ENCODE peak calls at places on chromosome 6, in eight cellular contexts. A, U, Y, B, D, W, R and G are unnamed samples. For H3K4me1, the result is how much of the 10 kb centered on the place peaks cover.

GRCh38 chr6:117498159-117498558 is 15.7 kb downstream of the DCBLD1 start:
- DNase-seq in A (no peak), U (no peak), Y (no peak), B (peak), D (no peak), W (peak), R (no peak), G (no peak)

GRCh38 chr6:160137989-160138835 is 16.6 kb downstream of the SLC22A1 start:
- DNase-seq in A (peak), U (peak), Y (peak), B (peak), D (no peak), W (no peak), R (peak), G (peak)

GRCh38 chr6:68876792-68877493 is 241.9 kb downstream of the ADGRB3 start:
- DNase-seq in A (peak), U (peak), Y (no peak), B (peak), D (no peak), W (no peak), R (no peak), G (no peak)

GRCh38 chr6:28567506-28567905 is 41.8 kb downstream of the GPX5 start:
- DNase-seq in A (no peak), U (no peak), Y (no peak), B (no peak), D (no peak), W (no peak), R (no peak), G (no peak)

GRCh38 chr6:163132050-163132750 is 282.3 kb upstream of the QKI start:
- DNase-seq in A (peak), U (no peak), Y (no peak), B (peak), D (no peak), W (no peak), R (no peak), G (no peak)

GRCh38 chr6:48959401-48960060 is 503.5 kb downstream of the MMUT start:
- DNase-seq in A (no peak), U (no peak), Y (no peak), B (no peak), D (no peak), W (no peak), R (no peak), G (no peak)

GRCh38 chr6:91834813-91835212 is 1247.9 kb upstream of the MAP3K7 start:
- DNase-seq in A (no peak), U (no peak), Y (no peak), B (no peak), D (no peak), W (no peak), R (no peak), G (no peak)

GRCh38 chr6:121503633-121504032 is 68.2 kb downstream of the GJA1 start:
- DNase-seq in A (no peak), U (no peak), Y (no peak), B (peak), D (no peak), W (no peak), R (no peak), G (no peak)

GRCh38 chr6:68978411-68978810 is 343.3 kb downstream of the ADGRB3 start:
- DNase-seq in A (no peak), U (no peak), Y (no peak), B (no peak), D (no peak), W (no peak), R (no peak), G (no peak)

GRCh38 chr6:129853996-129854711 is 7.0 kb downstream of the TMEM244 start:
- DNase-seq in A (no peak), U (no peak), Y (no peak), B (peak), D (no peak), W (no peak), R (no peak), G (no peak)

GRCh38 chr6:134358320-134358719 is 40.4 kb upstream of the SGK1 start:
- DNase-seq in A (no peak), U (peak), Y (no peak), B (peak), D (no peak), W (no peak), R (no peak), G (no peak)

GRCh38 chr6:105209950-105210706 is 30.3 kb upstream of the POPDC3 start:
- DNase-seq in A (peak), U (no peak), Y (no peak), B (peak), D (no peak), W (no peak), R (no peak), G (no peak)

GRCh38 chr6:17867880-17868279 is 119.6 kb downstream of the KIF13A start:
- DNase-seq in A (no peak), U (no peak), Y (no peak), B (peak), D (no peak), W (peak), R (no peak), G (no peak)

GRCh38 chr6:110307368-110307767 is 50.8 kb downstream of the METTL24 start:
- DNase-seq in A (no peak), U (no peak), Y (no peak), B (no peak), D (no peak), W (no peak), R (no peak), G (no peak)

GRCh38 chr6:6556162-6556737 is 32.3 kb upstream of the LY86 start:
- DNase-seq in A (no peak), U (no peak), Y (no peak), B (peak), D (no peak), W (no peak), R (no peak), G (no peak)

GRCh38 chr6:169738204-169738971 is 13.0 kb downstream of the DYNLT2 start:
- DNase-seq in A (peak), U (no peak), Y (no peak), B (peak), D (peak), W (no peak), R (no peak), G (no peak)

GRCh38 chr6:41581381-41581991 is 35.3 kb downstream of the FOXP4 start:
- DNase-seq in A (no peak), U (peak), Y (no peak), B (peak), D (peak), W (peak), R (no peak), G (peak)

GRCh38 chr6:165082631-165083030 is 226.8 kb downstream of the C6orf118 start:
- DNase-seq in A (no peak), U (no peak), Y (no peak), B (no peak), D (no peak), W (no peak), R (no peak), G (no peak)

GRCh38 chr6:129672883-129673631 is 36.9 kb downstream of the ARHGAP18 start:
- DNase-seq in A (no peak), U (no peak), Y (no peak), B (peak), D (no peak), W (peak), R (no peak), G (no peak)

GRCh38 chr6:138638626-138639025 is 134.9 kb upstream of the CCDC28A start:
- DNase-seq in A (no peak), U (no peak), Y (no peak), B (no peak), D (no peak), W (no peak), R (no peak), G (no peak)

GRCh38 chr6:12367412-12367811 is 77.3 kb downstream of the EDN1 start:
- DNase-seq in A (no peak), U (no peak), Y (no peak), B (no peak), D (no peak), W (no peak), R (no peak), G (no peak)

GRCh38 chr6:167047554-167047953 is 48.4 kb downstream of the CEP43 start:
- DNase-seq in A (no peak), U (no peak), Y (no peak), B (no peak), D (peak), W (no peak), R (peak), G (peak)

GRCh38 chr6:118787746-118788419 is 106.1 kb upstream of the ASF1A start:
- DNase-seq in A (no peak), U (no peak), Y (no peak), B (peak), D (no peak), W (no peak), R (no peak), G (no peak)

GRCh38 chr6:127513425-127513824 is 5.7 kb downstream of the MTCL3 start:
- DNase-seq in A (no peak), U (no peak), Y (no peak), B (no peak), D (no peak), W (no peak), R (no peak), G (no peak)

GRCh38 chr6:42708096-42708495 is 14.3 kb downstream of the PRPH2 start:
- DNase-seq in A (no peak), U (no peak), Y (no peak), B (no peak), D (no peak), W (no peak), R (no peak), G (no peak)

GRCh38 chr6:42704937-42705374 is 17.4 kb downstream of the PRPH2 start:
- DNase-seq in A (no peak), U (no peak), Y (no peak), B (no peak), D (no peak), W (no peak), R (no peak), G (no peak)

GRCh38 chr6:42707595-42707994 is 14.8 kb downstream of the PRPH2 start:
- DNase-seq in A (no peak), U (no peak), Y (no peak), B (no peak), D (no peak), W (no peak), R (no peak), G (peak)

GRCh38 chr6:42702200-42702599 is 20.2 kb downstream of the PRPH2 start:
- DNase-seq in A (no peak), U (no peak), Y (peak), B (peak), D (no peak), W (no peak), R (no peak), G (no peak)

DNA sequence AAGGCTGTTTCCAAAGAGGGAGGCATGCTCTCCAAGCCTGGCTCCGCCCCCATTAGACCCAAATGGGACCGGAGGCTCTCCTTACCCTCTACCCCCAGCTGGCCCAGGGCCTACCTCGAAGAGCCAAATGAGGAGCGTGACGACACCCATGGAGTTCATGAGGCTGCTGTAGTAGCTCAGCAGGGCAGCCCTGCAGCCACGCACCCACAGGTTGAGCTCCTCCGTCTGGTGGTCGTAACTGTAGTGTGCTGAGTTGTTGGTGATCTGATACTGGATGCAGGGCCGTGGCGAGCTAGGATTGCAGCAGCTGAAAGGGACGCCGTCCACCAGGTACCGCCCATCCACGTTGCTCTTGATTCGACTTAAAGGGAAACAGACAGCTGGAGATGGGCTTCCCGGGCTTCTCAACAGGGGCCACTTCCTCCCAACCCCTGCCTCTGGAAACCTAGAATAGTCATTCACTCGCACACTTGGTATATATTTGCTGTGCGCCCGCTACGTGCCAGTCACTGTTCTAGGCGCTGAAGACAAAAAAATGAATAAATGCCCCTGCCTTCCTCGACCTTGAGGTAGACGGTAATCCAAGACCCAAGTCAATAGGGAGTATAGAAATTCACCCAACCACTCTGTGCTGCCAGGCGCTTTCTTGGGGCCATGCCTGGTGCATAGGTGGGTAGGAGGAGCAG is 18.0 kb downstream of the PRPH2 start:
- DNase-seq in A (peak), U (no peak), Y (no peak), B (peak), D (peak), W (no peak), R (no peak), G (no peak)
- H3K4me1 ChIP-seq in A (under half), U (under half), Y (under half), B (under half), D (under half), W (under half), R (under half), G (under half)

DNA sequence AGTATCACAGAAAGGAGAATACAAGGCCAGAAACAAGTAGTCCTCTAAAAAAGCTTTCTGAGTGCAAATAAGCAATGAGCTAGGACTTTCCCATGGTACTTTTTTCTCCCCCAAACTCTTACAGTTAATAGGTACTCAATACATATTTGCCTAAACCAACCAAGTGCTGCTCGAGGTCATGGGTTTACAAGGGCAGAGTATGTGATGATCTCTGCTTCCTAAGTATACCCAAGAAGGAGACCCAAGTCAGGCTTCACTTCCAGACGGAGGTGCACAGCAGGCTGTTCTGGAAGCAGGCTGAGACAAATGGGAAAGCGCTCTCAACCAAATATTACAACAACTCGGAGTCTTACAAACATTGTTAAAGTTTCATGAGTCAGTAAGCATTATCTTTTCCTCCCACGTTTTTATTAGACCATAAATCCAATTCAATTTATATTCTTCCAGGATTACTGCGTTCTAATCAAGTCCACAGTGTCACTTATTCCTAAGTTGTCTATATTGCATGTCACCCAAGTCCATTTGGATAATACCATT is 8.1 kb downstream of the FYN start:
- DNase-seq in A (no peak), U (no peak), Y (no peak), B (no peak), D (no peak), W (no peak), R (no peak), G (no peak)
- H3K4me1 ChIP-seq in A (under half), U (under half), Y (under half), B (under half), D (under half), W (under half), R (half or more), G (under half)

DNA sequence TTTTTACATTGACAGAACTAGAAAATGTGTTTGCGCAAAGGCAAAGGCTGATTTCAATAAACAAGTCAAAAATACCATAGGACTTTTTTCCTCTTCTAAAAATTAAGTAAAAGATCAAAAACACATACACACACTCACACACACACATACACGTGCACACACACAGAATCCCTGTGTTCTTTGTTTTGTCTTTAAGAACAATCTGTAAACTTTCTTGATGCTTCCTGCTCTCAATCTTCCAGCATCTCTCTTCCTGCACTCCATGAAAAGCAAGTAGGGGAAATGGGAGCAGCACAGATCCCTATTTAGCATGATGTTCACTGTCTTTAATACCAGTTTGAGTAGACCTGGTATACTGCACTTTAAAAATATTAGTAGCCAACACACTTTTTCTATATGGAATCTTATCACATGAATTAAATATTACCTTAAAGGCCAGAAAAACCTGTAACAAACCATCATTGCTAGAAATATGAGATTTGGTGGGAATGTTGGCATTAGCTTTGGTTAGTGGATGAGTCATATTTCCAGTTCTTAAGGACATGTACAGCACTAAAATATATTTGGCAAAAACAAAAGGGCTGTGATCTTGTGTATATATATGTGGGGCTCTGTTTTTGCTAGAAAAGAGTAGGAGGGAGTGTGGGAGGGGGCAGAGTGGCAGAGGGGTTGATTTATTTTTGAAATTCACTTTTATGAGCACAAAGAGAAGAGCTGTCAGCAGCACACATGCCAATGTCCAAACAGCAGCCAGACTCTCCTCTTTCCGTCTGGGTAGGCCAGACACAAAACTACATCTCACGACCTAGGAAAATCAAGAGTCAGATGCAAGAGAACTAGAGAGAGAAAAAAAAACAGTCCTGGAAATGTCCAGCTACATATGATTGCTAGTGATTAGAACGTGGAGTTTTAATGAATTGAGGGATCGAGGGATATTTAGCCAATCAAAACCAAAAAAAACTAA is 4.6 kb downstream of the PTPRK start:
- DNase-seq in A (no peak), U (no peak), Y (no peak), B (peak), D (no peak), W (no peak), R (no peak), G (no peak)
- H3K4me1 ChIP-seq in A (under half), U (under half), Y (under half), B (under half), D (under half), W (under half), R (under half), G (under half)

DNA sequence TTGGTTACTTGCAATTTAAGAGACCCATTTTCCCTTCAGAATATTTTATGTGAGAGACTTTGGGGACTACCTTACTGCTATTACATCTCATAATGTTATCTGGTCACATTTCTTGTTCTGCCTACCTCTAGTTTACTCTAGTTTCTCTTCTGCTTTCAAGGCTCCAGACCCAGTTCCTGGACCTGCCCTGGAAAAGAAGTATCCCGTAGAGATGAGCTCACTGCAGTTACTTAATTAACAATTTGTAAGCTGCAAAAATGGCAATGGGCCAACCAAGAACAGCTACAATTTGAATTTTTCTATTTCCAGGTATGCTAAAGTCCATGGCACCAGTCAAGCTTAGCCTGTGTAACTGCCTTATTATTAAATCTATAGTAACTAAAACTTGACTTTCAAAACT is 25.0 kb downstream of the TAB2 start:
- DNase-seq in A (no peak), U (no peak), Y (no peak), B (no peak), D (no peak), W (no peak), R (no peak), G (no peak)
- H3K4me1 ChIP-seq in A (under half), U (under half), Y (under half), B (under half), D (under half), W (under half), R (under half), G (under half)

GRCh38 chr6:106510090-106510970 is 119.0 kb downstream of the RTN4IP1 start:
- DNase-seq in A (peak), U (peak), Y (peak), B (peak), D (peak), W (peak), R (peak), G (peak)
- H3K4me1 ChIP-seq in A (under half), U (under half), Y (under half), B (under half), D (under half), W (under half), R (under half), G (under half)

GRCh38 chr6:16759646-16760535 is 1.4 kb downstream of the ATXN1 start:
- DNase-seq in A (peak), U (peak), Y (peak), B (peak), D (peak), W (peak), R (peak), G (peak)

GRCh38 chr6:16762265-16762546 is 946 bp upstream of the ATXN1 start:
- DNase-seq in A (no peak), U (no peak), Y (no peak), B (no peak), D (no peak), W (no peak), R (no peak), G (no peak)

GRCh38 chr6:16762547-16763477 is 1.6 kb upstream of the ATXN1 start:
- DNase-seq in A (peak), U (peak), Y (peak), B (peak), D (peak), W (peak), R (peak), G (peak)

GRCh38 chr6:16760536-16761468 is at the start of gene ATXN1:
- DNase-seq in A (peak), U (peak), Y (peak), B (no peak), D (peak), W (peak), R (peak), G (peak)

DNA sequence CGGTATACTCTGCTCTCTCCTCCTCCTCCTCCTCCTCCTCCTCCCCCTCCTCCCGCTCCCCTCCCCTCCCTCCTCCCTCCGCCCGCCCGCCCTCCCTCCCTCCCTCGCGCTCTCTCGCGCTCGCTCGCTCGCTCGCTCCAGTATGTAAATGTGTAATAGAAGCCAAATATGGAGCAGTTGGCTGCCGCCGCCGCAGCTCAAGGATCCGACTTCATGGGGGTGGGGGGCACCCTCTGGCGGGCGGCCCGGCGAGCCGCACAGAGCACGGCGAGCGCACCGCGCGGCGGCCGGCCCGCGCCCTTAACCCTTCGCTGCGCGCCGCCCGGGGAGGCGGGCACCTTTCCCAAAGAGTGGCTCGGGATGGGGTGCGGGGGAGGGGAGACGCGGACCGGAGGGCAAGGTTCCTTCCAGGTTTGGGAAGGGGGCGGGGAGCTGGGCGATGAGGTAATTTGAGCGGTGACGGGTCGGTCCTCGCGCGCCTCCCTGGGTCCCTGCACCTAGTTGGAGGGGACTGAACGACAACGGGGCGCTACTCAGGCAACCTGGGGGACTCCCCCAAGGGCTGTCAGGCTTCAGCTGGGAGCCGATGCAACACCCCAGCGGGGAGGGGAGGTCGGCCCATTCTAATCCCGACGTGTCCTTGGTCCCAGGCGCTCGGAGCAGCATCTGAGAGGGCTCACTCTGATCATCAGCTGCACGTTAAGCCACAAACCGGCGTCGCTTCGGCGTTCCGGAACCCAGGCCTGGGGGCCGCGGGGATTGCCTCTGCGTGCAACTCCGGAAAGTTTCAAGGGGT is 407 bp upstream of the ATXN1 start:
- DNase-seq in A (peak), U (peak), Y (peak), B (peak), D (peak), W (peak), R (peak), G (peak)
- H3K4me1 ChIP-seq in A (under half), U (under half), Y (under half), B (under half), D (under half), W (under half), R (under half), G (under half)